ENCODE peak calls at places on chromosomes 1 and 21, in four cellular contexts. One of them, this sample, is unnamed.

GRCh38 chr1:151277249-151277648 is 4.8 kb upstream of the ZNF687 start:
- DNase-seq in mesendoderm: no peak
- DNase-seq in H9: no peak
- DNase-seq in H1: no peak
- DNase-seq in this sample: no peak

GRCh38 chr1:214454619-214455396 is 96.6 kb downstream of the PTPN14 start:
- DNase-seq in mesendoderm: peak; percentile 60
- DNase-seq in H9: no peak
- DNase-seq in H1: no peak
- DNase-seq in this sample: peak; percentile 91

GRCh38 chr1:83512371-83513004 is 486.4 kb downstream of the TTLL7 start:
- DNase-seq in mesendoderm: peak; percentile 34
- DNase-seq in H9: no peak
- DNase-seq in H1: no peak
- DNase-seq in this sample: no peak

GRCh38 chr1:226948480-226948879 is 8.4 kb downstream of the COQ8A start:
- DNase-seq in mesendoderm: no peak
- DNase-seq in H9: no peak
- DNase-seq in H1: no peak
- DNase-seq in this sample: no peak

GRCh38 chr1:12436817-12437599 is 181.0 kb downstream of the DHRS3 start:
- DNase-seq in mesendoderm: no peak
- DNase-seq in H9: no peak
- DNase-seq in H1: no peak
- DNase-seq in this sample: peak; percentile 84

GRCh38 chr1:88063605-88064004 is 620.5 kb upstream of the PKN2 start:
- DNase-seq in mesendoderm: no peak
- DNase-seq in H9: no peak
- DNase-seq in H1: no peak
- DNase-seq in this sample: peak; percentile 14

GRCh38 chr1:33300673-33301072 is 20.2 kb downstream of the A3GALT2 start:
- DNase-seq in mesendoderm: no peak
- DNase-seq in H9: no peak
- DNase-seq in H1: no peak
- DNase-seq in this sample: peak; percentile 86

GRCh38 chr1:3312894-3313578 is 141.4 kb upstream of the ARHGEF16 start:
- DNase-seq in mesendoderm: peak; percentile 95
- DNase-seq in H9: peak; percentile 77
- DNase-seq in H1: no peak
- DNase-seq in this sample: peak; percentile 99

GRCh38 chr1:27356628-27357280 is 10.0 kb downstream of the MAP3K6 start:
- DNase-seq in mesendoderm: peak; percentile 43
- DNase-seq in H9: peak; percentile 71
- DNase-seq in H1: no peak
- DNase-seq in this sample: no peak

GRCh38 chr1:216710598-216711333 is 12.5 kb downstream of the ESRRG start:
- DNase-seq in mesendoderm: no peak
- DNase-seq in H9: no peak
- DNase-seq in H1: no peak
- DNase-seq in this sample: no peak

GRCh38 chr1:215631489-215631888 is 64.4 kb downstream of the KCTD3 start:
- DNase-seq in mesendoderm: no peak
- DNase-seq in H9: no peak
- DNase-seq in H1: no peak
- DNase-seq in this sample: peak; percentile 74

GRCh38 chr1:220267630-220268029 is 4.6 kb downstream of the RAB3GAP2 start:
- DNase-seq in mesendoderm: no peak
- DNase-seq in H9: no peak
- DNase-seq in H1: no peak
- DNase-seq in this sample: no peak

GRCh38 chr1:208093754-208094719 is 150.1 kb downstream of the PLXNA2 start:
- DNase-seq in mesendoderm: peak; percentile 94
- DNase-seq in H9: peak; percentile 85
- DNase-seq in H1: peak; percentile 90
- DNase-seq in this sample: peak; percentile 58

GRCh38 chr1:31587720-31588423 is 11.6 kb downstream of the TINAGL1 start:
- DNase-seq in mesendoderm: peak; percentile 82
- DNase-seq in H9: peak; percentile 90
- DNase-seq in H1: peak; percentile 91
- DNase-seq in this sample: no peak

DNA sequence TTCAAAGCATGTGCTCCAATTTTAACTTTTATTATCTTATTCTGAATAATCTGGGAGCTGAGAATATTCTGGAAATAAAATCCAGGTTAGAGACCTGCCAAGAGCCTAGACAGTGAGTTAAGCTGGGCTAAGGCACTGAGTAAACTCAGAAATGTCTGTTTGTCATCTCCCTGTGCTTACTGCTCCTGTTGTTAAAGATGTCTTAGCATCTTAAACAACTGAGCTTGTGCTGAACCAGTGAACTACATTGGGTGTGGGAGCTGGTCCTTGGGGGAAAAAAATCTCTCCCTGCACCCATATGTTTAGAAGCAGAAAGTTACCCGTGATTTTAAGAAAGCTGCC is 25.0 kb upstream of the AHCYL1 start:
- DNase-seq in mesendoderm: no peak
- DNase-seq in H9: no peak
- DNase-seq in H1: no peak
- DNase-seq in this sample: no peak
- H3K9ac ChIP-seq in mesendoderm: peak overlapping the region; percentile 22
- H3K9ac ChIP-seq in H9: no peak overlapping the region
- H3K9ac ChIP-seq in H1: no peak overlapping the region
- H3K9ac ChIP-seq in this sample: peak overlapping the region; percentile 81

GRCh38 chr1:89613928-89614327 is 19.0 kb upstream of the LRRC8C start:
- DNase-seq in mesendoderm: no peak
- DNase-seq in H9: no peak
- DNase-seq in H1: no peak
- DNase-seq in this sample: no peak
- H3K56ac ChIP-seq in mesendoderm: no peak overlapping the region
- H3K56ac ChIP-seq in H9: no peak overlapping the region
- H3K56ac ChIP-seq in H1: no peak overlapping the region
- H3K56ac ChIP-seq in this sample: no peak overlapping the region

DNA sequence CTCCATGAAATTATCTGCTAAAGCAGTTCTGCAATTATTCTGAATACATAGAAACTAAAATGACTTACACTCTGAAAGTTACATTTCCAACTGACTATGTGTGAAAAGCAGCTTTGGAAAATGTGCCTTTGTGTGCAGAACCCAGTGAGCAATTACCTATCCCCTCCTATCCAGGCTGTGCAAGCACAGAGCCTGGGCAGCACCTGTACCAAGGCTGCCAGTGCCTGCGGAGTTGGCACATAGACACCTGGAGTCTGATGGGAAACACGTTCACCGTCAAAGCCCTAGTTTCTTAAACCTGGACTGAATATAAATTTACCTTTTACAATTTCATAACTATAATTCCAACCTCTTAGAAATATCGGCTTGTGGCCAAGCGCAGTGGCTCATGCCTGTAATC is 307.3 kb downstream of the KCNH1 start:
- DNase-seq in mesendoderm: no peak
- DNase-seq in H9: no peak
- DNase-seq in H1: no peak
- DNase-seq in this sample: no peak
- H3K9ac ChIP-seq in mesendoderm: no peak overlapping the region
- H3K9ac ChIP-seq in H9: no peak overlapping the region
- H3K9ac ChIP-seq in H1: no peak overlapping the region
- H3K9ac ChIP-seq in this sample: no peak overlapping the region

GRCh38 chr21:45632165-45632896 is 11.2 kb upstream of the PCBP3 start:
- DNase-seq in mesendoderm: no peak
- DNase-seq in H9: no peak
- DNase-seq in H1: no peak
- DNase-seq in this sample: no peak

GRCh38 chr21:45631540-45631939 is 12.0 kb upstream of the PCBP3 start:
- DNase-seq in mesendoderm: no peak
- DNase-seq in H9: peak; percentile 14
- DNase-seq in H1: no peak
- DNase-seq in this sample: no peak

GRCh38 chr21:45630876-45631275 is 12.6 kb upstream of the PCBP3 start:
- DNase-seq in mesendoderm: no peak
- DNase-seq in H9: no peak
- DNase-seq in H1: no peak
- DNase-seq in this sample: no peak

GRCh38 chr21:45634511-45635183 is 8.9 kb upstream of the PCBP3 start:
- DNase-seq in mesendoderm: no peak
- DNase-seq in H9: no peak
- DNase-seq in H1: no peak
- DNase-seq in this sample: peak; percentile 18

DNA sequence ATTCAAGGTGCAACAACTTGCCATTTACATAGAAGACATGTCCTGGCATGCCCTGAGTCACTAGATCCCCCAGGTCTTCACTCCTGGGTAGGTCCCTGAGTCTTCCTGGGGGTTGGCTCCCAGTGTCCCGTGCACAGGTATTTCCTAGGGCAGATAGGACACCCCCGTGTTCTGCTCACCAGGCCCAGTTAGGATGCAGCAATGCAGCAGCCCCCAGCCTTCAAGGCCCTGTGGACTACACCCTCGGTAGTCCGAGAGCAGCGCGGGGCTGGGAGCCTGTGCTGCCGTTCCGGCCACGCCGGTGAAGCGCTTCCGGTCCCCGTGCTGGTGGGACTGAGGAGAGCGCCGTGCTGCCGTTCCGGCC is 10.6 kb upstream of the PCBP3 start:
- DNase-seq in mesendoderm: no peak
- DNase-seq in H9: no peak
- DNase-seq in H1: no peak
- DNase-seq in this sample: no peak
- H3K56ac ChIP-seq in mesendoderm: no peak overlapping the region
- H3K56ac ChIP-seq in H9: no peak overlapping the region
- H3K56ac ChIP-seq in H1: no peak overlapping the region
- H3K56ac ChIP-seq in this sample: no peak overlapping the region

DNA sequence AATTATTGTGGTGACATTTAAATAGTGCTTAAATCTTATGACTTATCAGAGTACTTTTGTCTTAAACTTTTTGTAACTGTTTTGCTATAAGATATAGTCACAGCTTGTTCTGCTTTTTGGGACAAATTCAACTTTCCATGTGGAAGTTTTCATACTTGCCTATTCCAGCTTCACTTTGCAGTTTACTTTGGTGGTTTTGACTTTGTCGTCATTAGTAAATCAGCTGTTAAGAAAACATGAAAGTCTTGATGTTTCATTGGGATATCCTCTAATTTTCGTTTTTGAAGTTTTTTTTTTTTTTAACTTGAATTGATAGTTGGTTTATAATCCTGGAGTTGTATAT is 31.3 kb downstream of the SDCCAG8 start:
- DNase-seq in mesendoderm: no peak
- DNase-seq in H9: no peak
- DNase-seq in H1: no peak
- DNase-seq in this sample: peak; percentile 63
- H3K9ac ChIP-seq in mesendoderm: no peak overlapping the region
- H3K9ac ChIP-seq in H9: no peak overlapping the region
- H3K9ac ChIP-seq in H1: no peak overlapping the region
- H3K9ac ChIP-seq in this sample: no peak overlapping the region

DNA sequence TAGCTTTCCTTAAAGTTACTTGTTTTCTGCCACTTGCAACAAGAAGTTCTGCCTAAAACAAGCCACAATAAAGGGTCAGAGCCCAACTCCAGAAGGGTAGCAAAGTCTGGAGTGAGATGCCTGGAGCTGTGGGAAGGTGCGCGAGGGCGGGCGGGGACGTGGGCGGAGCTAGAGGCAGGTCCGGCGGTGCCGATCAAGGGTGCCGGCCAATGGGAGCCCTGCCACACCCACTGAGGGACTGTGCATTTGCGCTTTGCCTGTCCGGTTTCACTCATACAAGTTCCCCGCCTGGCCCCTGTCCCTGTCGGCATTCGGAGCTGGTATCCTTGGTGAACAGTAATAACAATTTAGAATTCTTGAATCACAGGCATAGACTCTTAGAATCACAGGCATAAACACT is 732.4 kb downstream of the MATN1 start:
- DNase-seq in mesendoderm: peak; percentile 57
- DNase-seq in H9: peak; percentile 87
- DNase-seq in H1: peak; percentile 61
- DNase-seq in this sample: no peak
- H3K56ac ChIP-seq in mesendoderm: no peak overlapping the region
- H3K56ac ChIP-seq in H9: no peak overlapping the region
- H3K56ac ChIP-seq in H1: no peak overlapping the region
- H3K56ac ChIP-seq in this sample: no peak overlapping the region

This sample was measured in IMR-90.